ENCODE peak calls at places on chromosomes 12 and 14, in seven cellular contexts. G is mesenchymal stem cell, E is IMR-90, R is H1, S is mesendoderm, W is H9, A is neuronal stem cell. X is an unnamed sample.

GRCh38 chr12:7501031-7501585 is 2.5 kb downstream of the CD163 start:
- DNase-seq in G (no peak), E (peak), R (no peak), S (no peak), W (no peak), A (no peak), X (peak)

GRCh38 chr12:75747572-75747995 is 236.2 kb upstream of the KRR1 start:
- DNase-seq in G (peak), E (peak), R (no peak), S (no peak), W (no peak), A (no peak), X (peak)

GRCh38 chr14:59482120-59482434 is 2.1 kb downstream of the L3HYPDH start:
- DNase-seq in G (no peak), E (no peak), R (no peak), S (no peak), W (no peak), A (no peak), X (no peak)

GRCh38 chr14:27845241-27845850 is 921.2 kb upstream of the FOXG1 start:
- DNase-seq in G (no peak), E (no peak), R (peak), S (no peak), W (peak), A (no peak), X (no peak)

GRCh38 chr12:56115329-56115728 is 1.1 kb upstream of the RPL41 start:
- DNase-seq in G (no peak), E (peak), R (no peak), S (peak), W (peak), A (no peak), X (peak)

GRCh38 chr12:9674226-9674590 is 4.7 kb downstream of the CLEC2D start:
- DNase-seq in G (no peak), E (no peak), R (no peak), S (no peak), W (no peak), A (no peak), X (no peak)

GRCh38 chr12:76623929-76624328 is 64.4 kb upstream of the OSBPL8 start:
- DNase-seq in G (no peak), E (peak), R (no peak), S (peak), W (no peak), A (no peak), X (no peak)

GRCh38 chr14:65704850-65705249 is 292.3 kb downstream of the FUT8 start:
- DNase-seq in G (no peak), E (no peak), R (no peak), S (peak), W (no peak), A (no peak), X (no peak)

GRCh38 chr12:46404225-46404631 is 31.7 kb upstream of the SLC38A2 start:
- DNase-seq in G (peak), E (peak), R (no peak), S (no peak), W (no peak), A (no peak), X (no peak)

GRCh38 chr12:78725033-78725432 is 139.5 kb upstream of the SYT1 start:
- DNase-seq in G (no peak), E (no peak), R (no peak), S (no peak), W (no peak), A (no peak), X (no peak)

GRCh38 chr12:46553911-46554310 is 181.3 kb upstream of the SLC38A2 start:
- DNase-seq in G (peak), E (peak), R (no peak), S (no peak), W (no peak), A (no peak), X (no peak)

GRCh38 chr12:119006749-119007148 is 25.4 kb downstream of the SRRM4 start:
- DNase-seq in G (no peak), E (no peak), R (no peak), S (peak), W (peak), A (no peak), X (no peak)

GRCh38 chr14:26332966-26333365 is 264.9 kb downstream of the NOVA1 start:
- DNase-seq in G (no peak), E (no peak), R (no peak), S (no peak), W (no peak), A (no peak), X (no peak)

GRCh38 chr12:109715310-109716091 is 1.9 kb downstream of the FAM222A start:
- DNase-seq in G (no peak), E (no peak), R (peak), S (no peak), W (no peak), A (no peak), X (no peak)

GRCh38 chr14:88426271-88426670 is 40.8 kb downstream of the SPATA7 start:
- DNase-seq in G (peak), E (peak), R (no peak), S (no peak), W (no peak), A (no peak), X (no peak)

GRCh38 chr12:62834406-62834805 is 100.5 kb downstream of the PPM1H start:
- DNase-seq in G (no peak), E (no peak), R (no peak), S (peak), W (no peak), A (no peak), X (no peak)

GRCh38 chr12:49507139-49507538 is 31.7 kb upstream of the KCNH3 start:
- DNase-seq in G (peak), E (peak), R (no peak), S (no peak), W (no peak), A (no peak), X (no peak)

GRCh38 chr12:65446901-65447300 is 168.4 kb downstream of the MSRB3 start:
- DNase-seq in G (no peak), E (no peak), R (no peak), S (no peak), W (no peak), A (no peak), X (no peak)

GRCh38 chr12:71710276-71711125 is 24.6 kb downstream of the TMEM19 start:
- DNase-seq in G (peak), E (peak), R (no peak), S (peak), W (no peak), A (no peak), X (peak)

GRCh38 chr12:27657296-27657695 is 39.0 kb upstream of the REP15 start:
- DNase-seq in G (no peak), E (peak), R (no peak), S (no peak), W (no peak), A (no peak), X (no peak)

GRCh38 chr12:128621304-128621703 is 202.5 kb downstream of the SLC15A4 start:
- DNase-seq in G (no peak), E (no peak), R (no peak), S (no peak), W (no peak), A (no peak), X (no peak)

GRCh38 chr12:128617304-128617833 is 206.4 kb downstream of the SLC15A4 start:
- DNase-seq in G (no peak), E (no peak), R (no peak), S (no peak), W (no peak), A (no peak), X (no peak)

GRCh38 chr12:128613821-128614220 is 209.9 kb downstream of the SLC15A4 start:
- DNase-seq in G (no peak), E (no peak), R (no peak), S (peak), W (peak), A (no peak), X (no peak)

GRCh38 chr12:128623748-128624147 is 200.0 kb downstream of the SLC15A4 start:
- DNase-seq in G (no peak), E (no peak), R (no peak), S (no peak), W (no peak), A (no peak), X (no peak)

GRCh38 chr12:128619263-128619662 is 204.5 kb downstream of the SLC15A4 start:
- DNase-seq in G (no peak), E (no peak), R (no peak), S (peak), W (peak), A (no peak), X (no peak)
- H3K4ac ChIP-seq in G (no peak), E (no peak), R (no peak), S (no peak), W (no peak), A (no peak), X (no peak)

GRCh38 chr12:57515934-57516541 is 4.3 kb downstream of the DDIT3 start:
- DNase-seq in G (peak), E (peak), R (no peak), S (no peak), W (no peak), A (no peak), X (no peak)
- H3K4ac ChIP-seq in G (no peak), E (no peak), R (no peak), S (no peak), W (no peak), A (no peak), X (no peak)

GRCh38 chr14:72471346-72471745 is 422.6 kb downstream of the DPF3 start:
- DNase-seq in G (no peak), E (peak), R (no peak), S (no peak), W (no peak), A (no peak), X (peak)
- H3K4ac ChIP-seq in G (no peak), E (no peak), R (no peak), S (no peak), W (no peak), A (no peak), X (no peak)

DNA sequence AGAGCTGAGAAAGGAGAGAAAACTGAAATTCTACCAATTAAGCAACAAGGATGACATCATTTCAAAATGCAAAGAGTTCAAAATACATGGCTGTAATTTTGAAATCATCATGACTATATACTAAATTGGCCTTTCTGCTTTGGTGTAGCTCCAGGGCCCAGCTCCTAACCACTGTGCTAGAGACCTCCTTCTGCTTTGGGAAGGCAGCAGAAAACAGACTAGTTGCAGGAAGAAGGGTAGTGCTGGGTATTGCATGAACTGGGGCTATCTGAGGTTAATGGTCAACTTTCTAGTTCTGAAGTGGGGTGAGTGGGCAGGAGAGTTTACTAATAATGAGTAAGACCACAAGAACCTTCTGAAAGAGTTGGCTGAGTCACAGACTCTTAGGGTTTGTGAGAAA is 66.2 kb downstream of the PTGER2 start:
- DNase-seq in G (peak), E (peak), R (no peak), S (no peak), W (no peak), A (no peak), X (no peak)
- H3K4ac ChIP-seq in G (no peak), E (no peak), R (no peak), S (no peak), W (no peak), A (no peak), X (no peak)

DNA sequence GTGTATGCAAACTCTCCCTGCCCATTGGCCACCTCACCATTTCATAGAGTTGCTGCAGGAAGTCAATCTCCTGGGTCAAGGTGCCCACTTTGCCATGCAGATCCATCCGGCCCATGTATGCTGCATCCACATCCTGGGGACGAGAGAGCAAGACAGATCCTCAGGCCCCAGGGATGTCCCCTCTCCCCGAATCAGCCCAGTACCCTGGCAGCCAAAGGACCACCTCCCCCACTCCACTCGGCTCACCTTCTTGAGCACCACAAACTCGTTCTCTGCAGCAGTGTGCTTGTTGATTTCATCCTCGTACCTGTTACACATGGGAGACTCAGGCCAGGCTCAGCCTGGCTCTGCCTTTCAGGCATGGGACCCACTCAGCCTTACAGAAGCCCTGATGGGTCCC is 4.1 kb downstream of the KRT79 start:
- DNase-seq in G (no peak), E (no peak), R (no peak), S (no peak), W (no peak), A (no peak), X (no peak)
- H3K4ac ChIP-seq in G (no peak), E (no peak), R (no peak), S (no peak), W (no peak), A (no peak), X (no peak)

GRCh38 chr12:117695956-117696355 is 272.8 kb downstream of the KSR2 start:
- DNase-seq in G (no peak), E (no peak), R (no peak), S (no peak), W (no peak), A (no peak), X (no peak)

GRCh38 chr12:117699575-117699974 is 269.2 kb downstream of the KSR2 start:
- DNase-seq in G (no peak), E (no peak), R (no peak), S (no peak), W (no peak), A (no peak), X (peak)

DNA sequence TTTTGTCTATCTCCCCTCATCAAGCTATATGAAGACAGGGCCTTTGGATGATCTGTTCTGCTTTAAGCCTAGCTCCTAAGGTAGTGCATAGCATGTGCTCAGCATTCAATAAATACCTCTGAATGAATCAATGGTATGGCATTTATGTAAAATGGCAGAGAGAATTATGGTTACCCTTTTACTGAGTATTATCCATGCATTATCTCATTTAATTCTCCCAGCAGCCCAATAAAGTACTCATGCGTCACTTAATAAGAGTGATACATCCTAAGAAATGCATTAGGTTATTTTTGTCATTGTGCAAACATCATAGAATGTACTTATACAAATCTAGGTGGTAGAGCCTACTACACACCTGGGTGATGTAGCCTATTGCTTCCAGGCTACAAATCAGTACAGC is 269.7 kb downstream of the KSR2 start:
- DNase-seq in G (no peak), E (no peak), R (no peak), S (peak), W (no peak), A (no peak), X (peak)
- H3K4ac ChIP-seq in G (no peak), E (no peak), R (no peak), S (no peak), W (no peak), A (no peak), X (no peak)